ENCODE peak calls at places on chromosome 10, in four cellular contexts. One of them, this sample, is unnamed.

GRCh38 chr10:5615263-5615820 is 51.1 kb downstream of the ASB13 start:
- DNase-seq in fibroblast of the aortic adventitia: no peak
- DNase-seq in colonic mucosa: no peak
- DNase-seq in upper lobe of right lung: no peak
- DNase-seq in this sample: no peak

GRCh38 chr10:22620929-22621328 is 93.4 kb downstream of the PIP4K2A start:
- DNase-seq in fibroblast of the aortic adventitia: no peak
- DNase-seq in colonic mucosa: no peak
- DNase-seq in upper lobe of right lung: no peak
- DNase-seq in this sample: no peak

GRCh38 chr10:79308016-79308415 is 39.3 kb upstream of the PPIF start:
- DNase-seq in fibroblast of the aortic adventitia: no peak
- DNase-seq in colonic mucosa: no peak
- DNase-seq in upper lobe of right lung: no peak
- DNase-seq in this sample: no peak

GRCh38 chr10:71891437-71891836 is 40.4 kb upstream of the PSAP start:
- DNase-seq in fibroblast of the aortic adventitia: no peak
- DNase-seq in colonic mucosa: no peak
- DNase-seq in upper lobe of right lung: no peak
- DNase-seq in this sample: no peak

GRCh38 chr10:124518366-124518765 is 56.7 kb downstream of the LHPP start:
- DNase-seq in fibroblast of the aortic adventitia: no peak
- DNase-seq in colonic mucosa: no peak
- DNase-seq in upper lobe of right lung: no peak
- DNase-seq in this sample: no peak

GRCh38 chr10:119265691-119266090 is 58.3 kb downstream of the GRK5 start:
- DNase-seq in fibroblast of the aortic adventitia: no peak
- DNase-seq in colonic mucosa: no peak
- DNase-seq in upper lobe of right lung: no peak
- DNase-seq in this sample: no peak

GRCh38 chr10:121678631-121679174 is 80.5 kb upstream of the FGFR2 start:
- DNase-seq in fibroblast of the aortic adventitia: no peak
- DNase-seq in colonic mucosa: no peak
- DNase-seq in upper lobe of right lung: no peak
- DNase-seq in this sample: no peak

GRCh38 chr10:119538632-119539358 is 3.7 kb downstream of the RGS10 start:
- DNase-seq in fibroblast of the aortic adventitia: no peak
- DNase-seq in colonic mucosa: no peak
- DNase-seq in upper lobe of right lung: no peak
- DNase-seq in this sample: no peak

GRCh38 chr10:28410420-28411135 is 107.7 kb upstream of the MPP7 start:
- DNase-seq in fibroblast of the aortic adventitia: no peak
- DNase-seq in colonic mucosa: no peak
- DNase-seq in upper lobe of right lung: no peak
- DNase-seq in this sample: no peak

GRCh38 chr10:125141150-125141859 is 19.1 kb downstream of the CTBP2 start:
- DNase-seq in fibroblast of the aortic adventitia: no peak
- DNase-seq in colonic mucosa: no peak
- DNase-seq in upper lobe of right lung: no peak
- DNase-seq in this sample: no peak

GRCh38 chr10:19791032-19791431 is 25.2 kb upstream of the PLXDC2 start:
- DNase-seq in fibroblast of the aortic adventitia: no peak
- DNase-seq in colonic mucosa: no peak
- DNase-seq in upper lobe of right lung: no peak
- DNase-seq in this sample: no peak

GRCh38 chr10:91409869-91410637 is at the start of gene HECTD2:
- DNase-seq in fibroblast of the aortic adventitia: peak
- DNase-seq in colonic mucosa: peak
- DNase-seq in upper lobe of right lung: peak
- DNase-seq in this sample: peak

GRCh38 chr10:123254287-123254858 is 100.2 kb downstream of the BUB3 start:
- DNase-seq in fibroblast of the aortic adventitia: no peak
- DNase-seq in colonic mucosa: no peak
- DNase-seq in upper lobe of right lung: no peak
- DNase-seq in this sample: no peak

GRCh38 chr10:92747600-92747999 is 57.8 kb downstream of the HHEX start:
- DNase-seq in fibroblast of the aortic adventitia: no peak
- DNase-seq in colonic mucosa: peak
- DNase-seq in upper lobe of right lung: no peak
- DNase-seq in this sample: no peak

GRCh38 chr10:35331894-35332640 is 4.2 kb upstream of the CCNY start:
- DNase-seq in fibroblast of the aortic adventitia: peak
- DNase-seq in colonic mucosa: no peak
- DNase-seq in upper lobe of right lung: no peak
- DNase-seq in this sample: no peak

GRCh38 chr10:60877066-60877776 is 66.8 kb downstream of the RHOBTB1 start:
- DNase-seq in fibroblast of the aortic adventitia: no peak
- DNase-seq in colonic mucosa: no peak
- DNase-seq in upper lobe of right lung: no peak
- DNase-seq in this sample: no peak

GRCh38 chr10:118840071-118840775 is 85.5 kb upstream of the CACUL1 start:
- DNase-seq in fibroblast of the aortic adventitia: no peak
- DNase-seq in colonic mucosa: no peak
- DNase-seq in upper lobe of right lung: no peak
- DNase-seq in this sample: no peak

GRCh38 chr10:3500408-3500856 is 284.6 kb downstream of the KLF6 start:
- DNase-seq in fibroblast of the aortic adventitia: peak
- DNase-seq in colonic mucosa: no peak
- DNase-seq in upper lobe of right lung: peak
- DNase-seq in this sample: peak

GRCh38 chr10:22590115-22590514 is 124.3 kb downstream of the PIP4K2A start:
- DNase-seq in fibroblast of the aortic adventitia: no peak
- DNase-seq in colonic mucosa: no peak
- DNase-seq in upper lobe of right lung: no peak
- DNase-seq in this sample: no peak

GRCh38 chr10:84805149-84805548 is 476.8 kb downstream of the CCSER2 start:
- DNase-seq in fibroblast of the aortic adventitia: no peak
- DNase-seq in colonic mucosa: no peak
- DNase-seq in upper lobe of right lung: no peak
- DNase-seq in this sample: no peak

GRCh38 chr10:52759154-52759553 is 13.4 kb downstream of the MBL2 start:
- DNase-seq in fibroblast of the aortic adventitia: no peak
- DNase-seq in colonic mucosa: no peak
- DNase-seq in upper lobe of right lung: no peak
- DNase-seq in this sample: no peak

GRCh38 chr10:124576526-124577420 is 115.2 kb downstream of the LHPP start:
- DNase-seq in fibroblast of the aortic adventitia: no peak
- DNase-seq in colonic mucosa: no peak
- DNase-seq in upper lobe of right lung: no peak
- DNase-seq in this sample: no peak

GRCh38 chr10:21399392-21400015 is 126.0 kb downstream of the SKIDA1 start:
- DNase-seq in fibroblast of the aortic adventitia: peak
- DNase-seq in colonic mucosa: no peak
- DNase-seq in upper lobe of right lung: no peak
- DNase-seq in this sample: no peak

GRCh38 chr10:9188022-9188810 is 1133.7 kb downstream of the GATA3 start:
- DNase-seq in fibroblast of the aortic adventitia: no peak
- DNase-seq in colonic mucosa: no peak
- DNase-seq in upper lobe of right lung: no peak
- DNase-seq in this sample: no peak

GRCh38 chr10:17465328-17466125 is 11.1 kb upstream of the ST8SIA6 start:
- DNase-seq in fibroblast of the aortic adventitia: no peak
- DNase-seq in colonic mucosa: no peak
- DNase-seq in upper lobe of right lung: no peak
- DNase-seq in this sample: no peak

GRCh38 chr10:30637881-30638467 is 8.4 kb upstream of the LYZL2 start:
- DNase-seq in fibroblast of the aortic adventitia: peak
- DNase-seq in colonic mucosa: no peak
- DNase-seq in upper lobe of right lung: no peak
- DNase-seq in this sample: no peak

GRCh38 chr10:88849224-88849623 is 2.4 kb downstream of the ANKRD22 start:
- DNase-seq in fibroblast of the aortic adventitia: peak
- DNase-seq in colonic mucosa: no peak
- DNase-seq in upper lobe of right lung: no peak
- DNase-seq in this sample: no peak
- H3K4me3 ChIP-seq in fibroblast of the aortic adventitia: no peak
- H3K4me3 ChIP-seq in colonic mucosa: no peak
- H3K4me3 ChIP-seq in upper lobe of right lung: no peak
- H3K4me3 ChIP-seq in this sample: no peak

GRCh38 chr10:127196227-127196954 is at the start of gene INSYN2A:
- DNase-seq in fibroblast of the aortic adventitia: peak
- DNase-seq in colonic mucosa: peak
- DNase-seq in upper lobe of right lung: no peak
- DNase-seq in this sample: no peak
- H3K4me3 ChIP-seq in fibroblast of the aortic adventitia: peak
- H3K4me3 ChIP-seq in colonic mucosa: peak
- H3K4me3 ChIP-seq in upper lobe of right lung: peak
- H3K4me3 ChIP-seq in this sample: peak

GRCh38 chr10:58991842-58992241 is 184.6 kb upstream of the PHYHIPL start:
- DNase-seq in fibroblast of the aortic adventitia: no peak
- DNase-seq in colonic mucosa: peak
- DNase-seq in upper lobe of right lung: no peak
- DNase-seq in this sample: no peak
- H3K4me3 ChIP-seq in fibroblast of the aortic adventitia: no peak
- H3K4me3 ChIP-seq in colonic mucosa: no peak
- H3K4me3 ChIP-seq in upper lobe of right lung: no peak
- H3K4me3 ChIP-seq in this sample: no peak

GRCh38 chr10:69884686-69885085 is 83.0 kb downstream of the COL13A1 start:
- DNase-seq in fibroblast of the aortic adventitia: no peak
- DNase-seq in colonic mucosa: no peak
- DNase-seq in upper lobe of right lung: no peak
- DNase-seq in this sample: no peak
- H3K4me3 ChIP-seq in fibroblast of the aortic adventitia: no peak
- H3K4me3 ChIP-seq in colonic mucosa: no peak
- H3K4me3 ChIP-seq in upper lobe of right lung: no peak
- H3K4me3 ChIP-seq in this sample: no peak

GRCh38 chr10:48465860-48466521 is 138.9 kb downstream of the ARHGAP22 start:
- DNase-seq in fibroblast of the aortic adventitia: no peak
- DNase-seq in colonic mucosa: peak
- DNase-seq in upper lobe of right lung: peak
- DNase-seq in this sample: no peak
- H3K4me3 ChIP-seq in fibroblast of the aortic adventitia: no peak
- H3K4me3 ChIP-seq in colonic mucosa: no peak
- H3K4me3 ChIP-seq in upper lobe of right lung: no peak
- H3K4me3 ChIP-seq in this sample: peak

GRCh38 chr10:32367793-32368453 is 21.0 kb upstream of the EPC1 start:
- DNase-seq in fibroblast of the aortic adventitia: peak
- DNase-seq in colonic mucosa: peak
- DNase-seq in upper lobe of right lung: no peak
- DNase-seq in this sample: no peak
- H3K4me3 ChIP-seq in fibroblast of the aortic adventitia: no peak
- H3K4me3 ChIP-seq in colonic mucosa: no peak
- H3K4me3 ChIP-seq in upper lobe of right lung: no peak
- H3K4me3 ChIP-seq in this sample: no peak

DNA sequence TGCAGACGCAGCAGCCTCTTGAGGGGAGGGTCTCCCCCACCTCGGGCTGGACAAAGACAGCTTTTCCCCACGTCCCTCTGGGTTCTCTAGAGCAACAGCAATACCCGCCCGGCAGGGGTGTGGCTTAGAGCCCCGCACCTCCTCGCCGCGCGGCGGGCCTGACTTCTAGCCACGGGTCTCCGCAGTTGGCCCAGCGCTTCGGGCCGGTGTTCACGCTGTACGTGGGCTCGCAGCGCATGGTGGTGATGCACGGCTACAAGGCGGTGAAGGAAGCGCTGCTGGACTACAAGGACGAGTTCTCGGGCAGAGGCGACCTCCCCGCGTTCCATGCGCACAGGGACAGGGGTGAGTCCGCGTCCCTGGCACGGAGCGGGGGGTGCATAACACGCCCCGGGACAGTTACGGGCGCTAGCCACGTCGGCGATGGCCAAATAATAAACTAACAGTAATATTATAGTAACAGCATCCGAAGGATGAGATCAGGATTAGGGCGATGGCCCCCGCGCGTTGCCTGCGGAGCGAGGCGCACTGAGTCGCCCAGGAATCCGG is 1.2 kb downstream of the CYP2E1 start:
- DNase-seq in fibroblast of the aortic adventitia: no peak
- DNase-seq in colonic mucosa: no peak
- DNase-seq in upper lobe of right lung: no peak
- DNase-seq in this sample: no peak
- H3K4me3 ChIP-seq in fibroblast of the aortic adventitia: no peak
- H3K4me3 ChIP-seq in colonic mucosa: no peak
- H3K4me3 ChIP-seq in upper lobe of right lung: peak
- H3K4me3 ChIP-seq in this sample: peak

GRCh38 chr10:70743879-70744278 is 41.3 kb downstream of the TBATA start:
- DNase-seq in fibroblast of the aortic adventitia: no peak
- DNase-seq in colonic mucosa: no peak
- DNase-seq in upper lobe of right lung: peak
- DNase-seq in this sample: peak

GRCh38 chr10:70742537-70743429 is 42.4 kb downstream of the TBATA start:
- DNase-seq in fibroblast of the aortic adventitia: peak
- DNase-seq in colonic mucosa: peak
- DNase-seq in upper lobe of right lung: peak
- DNase-seq in this sample: no peak

GRCh38 chr10:70745555-70745954 is 39.6 kb downstream of the TBATA start:
- DNase-seq in fibroblast of the aortic adventitia: no peak
- DNase-seq in colonic mucosa: no peak
- DNase-seq in upper lobe of right lung: no peak
- DNase-seq in this sample: no peak

GRCh38 chr10:70743430-70743788 is 41.8 kb downstream of the TBATA start:
- DNase-seq in fibroblast of the aortic adventitia: no peak
- DNase-seq in colonic mucosa: no peak
- DNase-seq in upper lobe of right lung: peak
- DNase-seq in this sample: no peak

DNA sequence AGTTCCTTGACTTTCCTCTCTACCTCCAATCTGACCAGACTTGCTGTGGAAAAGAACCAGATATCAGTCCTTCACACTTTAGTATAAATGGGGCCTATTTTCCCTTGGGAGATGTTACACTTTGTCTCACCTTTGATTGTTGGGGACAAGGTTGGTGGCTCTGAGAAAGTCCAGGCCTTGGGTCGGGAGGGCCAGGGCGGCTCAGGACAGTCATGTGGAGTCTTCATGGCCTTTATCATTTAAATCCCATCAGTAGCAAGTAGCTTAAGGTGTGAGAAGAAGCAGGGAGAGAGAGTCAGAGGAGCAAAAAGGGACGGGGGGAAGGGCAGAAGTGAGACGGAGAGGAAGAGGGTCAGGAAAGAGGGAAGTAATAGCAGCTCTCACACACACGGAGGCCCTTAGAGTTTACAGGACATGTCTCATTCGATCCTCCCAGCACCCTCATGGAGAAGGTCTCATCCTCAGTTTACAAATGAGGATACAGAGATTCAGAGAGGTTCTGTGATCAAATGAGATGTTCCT is 40.5 kb downstream of the TBATA start:
- DNase-seq in fibroblast of the aortic adventitia: no peak
- DNase-seq in colonic mucosa: no peak
- DNase-seq in upper lobe of right lung: no peak
- DNase-seq in this sample: no peak
- H3K4me3 ChIP-seq in fibroblast of the aortic adventitia: no peak
- H3K4me3 ChIP-seq in colonic mucosa: no peak
- H3K4me3 ChIP-seq in upper lobe of right lung: no peak
- H3K4me3 ChIP-seq in this sample: no peak

DNA sequence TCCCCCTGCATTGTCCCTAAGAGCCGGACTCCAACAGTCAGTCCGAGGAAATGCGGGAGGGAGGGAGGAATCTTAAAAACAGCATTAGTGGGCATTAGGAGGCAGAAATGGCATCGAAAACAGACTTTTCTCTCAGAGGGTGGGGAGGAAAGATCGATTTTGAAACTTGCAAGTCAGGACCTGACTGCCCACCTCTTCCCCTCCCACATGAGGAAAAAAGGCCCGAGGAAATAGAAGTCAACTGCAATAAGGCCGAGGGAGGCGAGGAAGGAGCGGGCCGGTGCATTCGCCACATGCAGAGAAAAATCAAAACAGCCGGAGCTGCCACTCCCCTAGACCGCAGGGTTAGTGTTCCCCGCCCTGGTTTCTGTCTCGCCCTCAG is 2.8 kb downstream of the LBX1 start:
- DNase-seq in fibroblast of the aortic adventitia: no peak
- DNase-seq in colonic mucosa: no peak
- DNase-seq in upper lobe of right lung: no peak
- DNase-seq in this sample: no peak
- H3K4me3 ChIP-seq in fibroblast of the aortic adventitia: no peak
- H3K4me3 ChIP-seq in colonic mucosa: peak
- H3K4me3 ChIP-seq in upper lobe of right lung: peak
- H3K4me3 ChIP-seq in this sample: no peak